ENCODE peak calls at places on chromosomes 1 and 21, in four cellular contexts. V, K, L and W are unnamed samples.

GRCh38 chr1:209266590-209267172 is 316.8 kb upstream of the CAMK1G start:
- DNase-seq in V (no peak), K (no peak), L (no peak), W (no peak)

GRCh38 chr1:244445320-244446181 is 6.2 kb downstream of the ADSS2 start:
- DNase-seq in V (no peak), K (peak; percentile 29), L (no peak), W (no peak)

GRCh38 chr1:157359309-157360020 is 192.8 kb downstream of the FCRL5 start:
- DNase-seq in V (no peak), K (no peak), L (no peak), W (no peak)

GRCh38 chr1:221419513-221420088 is 322.3 kb downstream of the DUSP10 start:
- DNase-seq in V (no peak), K (no peak), L (no peak), W (no peak)

GRCh38 chr1:50735443-50735842 is 224.6 kb downstream of the FAF1 start:
- DNase-seq in V (no peak), K (peak; percentile 46), L (no peak), W (no peak)

GRCh38 chr1:51871351-51871975 is 7.1 kb downstream of the NRDC start:
- DNase-seq in V (no peak), K (no peak), L (no peak), W (no peak)

GRCh38 chr1:110151175-110151715 is 951 bp downstream of the SLC6A17 start:
- DNase-seq in V (no peak), K (no peak), L (no peak), W (no peak)

GRCh38 chr1:245240648-245241165 is 85.9 kb downstream of the KIF26B start:
- DNase-seq in V (no peak), K (no peak), L (no peak), W (no peak)

GRCh38 chr1:17545354-17545753 is 5.9 kb downstream of the ARHGEF10L start:
- DNase-seq in V (no peak), K (no peak), L (no peak), W (no peak)

GRCh38 chr1:983736-984475 is 2.0 kb upstream of the PERM1 start:
- DNase-seq in V (peak; percentile 90), K (peak; percentile 69), L (no peak), W (peak; percentile 91)

GRCh38 chr1:110190282-110190929 is 19.7 kb upstream of the KCNC4 start:
- DNase-seq in V (no peak), K (no peak), L (no peak), W (no peak)

GRCh38 chr1:38094711-38095336 is 48.2 kb upstream of the POU3F1 start:
- DNase-seq in V (no peak), K (no peak), L (no peak), W (no peak)

GRCh38 chr1:211703812-211704566 is 28.6 kb upstream of the NEK2 start:
- DNase-seq in V (no peak), K (no peak), L (no peak), W (no peak)

GRCh38 chr1:30764396-30764795 is 6.8 kb upstream of the LAPTM5 start:
- DNase-seq in V (no peak), K (no peak), L (no peak), W (no peak)

GRCh38 chr21:35273331-35273730 is 224.2 kb upstream of the RUNX1 start:
- DNase-seq in V (no peak), K (peak; percentile 29), L (no peak), W (no peak)

GRCh38 chr1:162485236-162485635 is 12.4 kb upstream of the UHMK1 start:
- DNase-seq in V (no peak), K (no peak), L (no peak), W (no peak)

GRCh38 chr1:212138441-212138840 is 102.9 kb downstream of the DTL start:
- DNase-seq in V (no peak), K (no peak), L (no peak), W (no peak)

GRCh38 chr1:177170756-177171535 is at the start of gene BRINP2:
- DNase-seq in V (peak; percentile 23), K (no peak), L (no peak), W (no peak)

GRCh38 chr1:94068831-94069648 is 51.9 kb downstream of the ABCA4 start:
- DNase-seq in V (no peak), K (no peak), L (peak; percentile 87), W (no peak)

GRCh38 chr1:17333081-17333480 is 25.1 kb downstream of the PADI4 start:
- DNase-seq in V (no peak), K (no peak), L (no peak), W (no peak)

GRCh38 chr1:244325056-244325764 is 126.5 kb downstream of the ADSS2 start:
- DNase-seq in V (no peak), K (peak; percentile 69), L (no peak), W (no peak)

GRCh38 chr21:45051580-45052434 is 22.6 kb upstream of the ADARB1 start:
- DNase-seq in V (no peak), K (no peak), L (no peak), W (no peak)

GRCh38 chr1:32052887-32053286 is 19.9 kb upstream of the TMEM39B start:
- DNase-seq in V (no peak), K (no peak), L (no peak), W (no peak)

GRCh38 chr1:18929686-18930085 is 26.8 kb downstream of the IFFO2 start:
- DNase-seq in V (no peak), K (no peak), L (no peak), W (no peak)

DNA sequence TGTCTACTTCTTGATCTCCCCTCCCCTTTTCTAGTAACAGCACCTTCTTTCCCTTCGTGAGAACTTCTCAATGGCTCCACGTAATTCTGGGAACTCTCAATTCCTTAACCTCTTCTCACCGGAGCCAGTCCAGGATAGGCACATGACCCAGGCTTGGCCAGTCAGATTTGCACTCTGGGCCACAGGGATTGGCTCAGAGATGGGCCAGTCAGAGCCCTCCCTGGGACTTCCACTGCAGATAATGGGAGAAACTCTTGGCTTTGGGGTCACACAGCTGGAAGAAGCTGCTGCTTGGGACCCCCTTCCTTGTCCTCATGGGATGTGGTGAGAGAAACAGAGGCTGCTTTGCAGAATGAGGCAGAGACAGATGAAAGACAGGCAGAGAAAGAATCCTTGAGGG is 302.3 kb downstream of the PTPRU start:
- DNase-seq in V (no peak), K (no peak), L (no peak), W (no peak)
- TF ChIP-seq TAF1 in V (no peak), K (no peak), L (no peak), W (no peak)

DNA sequence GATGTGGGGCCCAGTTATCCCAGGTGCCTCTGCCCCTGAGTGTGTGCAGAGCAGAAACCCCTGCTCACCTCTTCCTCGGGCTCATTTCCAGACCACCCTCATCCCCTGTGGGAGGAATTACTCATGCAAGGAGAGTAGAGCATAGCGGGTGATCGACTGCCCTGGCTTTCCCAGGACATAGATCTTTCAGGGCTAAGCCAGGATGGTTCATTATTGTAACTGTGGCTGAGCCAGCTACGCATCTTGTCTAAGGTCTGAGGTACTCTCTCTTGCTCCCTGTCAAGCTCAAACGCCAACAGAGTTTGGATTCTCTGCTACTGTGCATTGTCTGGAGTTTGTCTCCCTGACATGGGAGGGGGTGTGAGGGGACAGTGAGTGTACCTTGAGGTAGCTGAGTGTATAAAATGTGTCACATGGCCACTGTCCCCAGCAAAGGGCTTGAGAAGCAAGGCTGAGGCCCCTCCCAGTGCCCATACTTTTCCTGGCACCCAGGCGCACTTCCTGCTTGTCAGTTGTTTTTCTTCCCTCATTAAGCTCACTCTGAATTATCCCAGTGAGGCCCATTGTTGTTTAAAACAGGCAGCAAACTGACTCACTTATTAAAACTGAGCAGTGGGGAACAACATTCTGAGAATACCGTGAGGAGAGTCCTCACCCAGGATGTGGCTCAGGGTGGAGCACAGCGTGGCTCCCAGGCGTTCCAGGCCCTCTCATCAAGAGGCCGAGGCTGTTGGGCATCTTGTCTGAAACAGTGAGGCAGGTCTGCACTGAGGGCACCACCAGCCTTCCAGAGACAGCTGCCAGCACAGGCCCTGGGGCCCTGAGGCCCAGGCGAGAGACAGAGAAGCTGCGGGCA is 92.9 kb downstream of the LAMC2 start:
- DNase-seq in V (no peak), K (no peak), L (no peak), W (no peak)
- TF ChIP-seq TAF1 in V (no peak), K (no peak), L (no peak), W (no peak)

DNA sequence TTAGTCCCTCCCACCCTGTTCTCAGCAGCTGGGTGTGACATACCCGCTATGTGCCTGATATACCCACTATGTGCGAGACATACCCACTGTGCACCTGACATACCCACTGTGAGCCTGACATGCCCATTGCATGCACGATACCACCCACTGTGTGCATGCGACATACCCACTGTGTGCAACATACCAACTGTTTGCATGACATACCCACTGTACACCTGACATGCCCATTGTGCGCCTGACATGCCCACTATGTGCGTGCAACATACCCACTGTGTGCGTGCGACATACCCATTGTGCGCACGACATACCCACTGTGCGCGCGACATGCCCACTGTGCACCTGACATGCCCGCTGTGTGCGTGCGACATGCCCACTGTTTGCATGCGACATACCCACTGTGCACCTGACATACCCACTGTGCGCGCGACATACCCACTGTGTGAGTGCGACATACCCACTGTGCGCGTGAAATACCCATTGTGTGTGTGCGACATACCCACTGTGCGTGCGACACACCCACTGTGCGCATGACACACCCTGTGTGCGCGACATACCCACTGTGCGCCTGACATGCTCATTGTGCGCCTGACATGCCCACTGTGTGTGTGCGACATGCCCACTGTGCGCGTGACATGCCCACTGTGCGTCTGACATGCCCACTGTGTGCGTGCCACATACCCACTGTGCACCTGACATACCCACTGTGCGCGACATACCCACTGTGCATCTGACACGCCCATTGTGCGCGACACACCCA is 2.8 kb upstream of the RRP1 start:
- DNase-seq in V (no peak), K (no peak), L (no peak), W (no peak)
- TF ChIP-seq TAF1 in V (no peak), K (no peak), L (no peak), W (no peak)

GRCh38 chr1:167663002-167663772 is 33.2 kb downstream of the RCSD1 start:
- DNase-seq in V (no peak), K (peak; percentile 63), L (no peak), W (no peak)
- TF ChIP-seq TAF1 in V (no peak), K (no peak), L (no peak), W (no peak)

DNA sequence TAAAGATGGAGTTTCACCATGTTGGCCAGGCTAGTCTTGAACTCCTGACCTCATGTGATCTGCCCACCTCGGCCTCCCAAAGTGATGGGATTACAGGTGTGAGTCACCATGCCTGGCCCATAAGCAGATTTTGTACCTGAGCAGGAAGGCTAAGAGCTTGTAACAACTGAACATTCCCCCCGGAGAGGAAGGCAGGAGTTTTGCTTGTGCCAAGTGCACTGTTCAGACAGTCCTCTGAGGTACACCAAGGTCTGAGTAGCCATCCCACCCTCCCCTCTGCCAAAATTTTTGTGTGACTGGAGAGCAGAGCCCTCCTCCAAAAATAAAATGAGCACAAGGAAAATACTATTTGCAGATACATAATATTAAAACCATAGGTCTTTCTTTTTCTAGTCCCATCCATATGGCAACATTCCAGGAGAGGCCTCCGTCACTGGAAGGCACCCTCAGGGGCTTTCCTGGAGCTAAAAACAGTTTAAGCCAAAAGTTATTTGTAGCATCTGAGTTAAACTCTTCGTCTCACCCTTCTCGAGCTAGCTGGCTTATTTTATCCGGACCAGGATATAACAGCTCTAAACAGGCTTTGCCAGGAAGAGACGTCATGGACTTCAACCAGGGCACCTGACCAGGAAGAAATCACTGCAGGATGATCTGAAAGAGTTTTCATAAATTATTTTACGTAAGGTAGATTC is 27.2 kb downstream of the CAPN2 start:
- DNase-seq in V (no peak), K (no peak), L (no peak), W (no peak)
- TF ChIP-seq TAF1 in V (no peak), K (no peak), L (no peak), W (no peak)

GRCh38 chr1:180842052-180842451 is 70.6 kb upstream of the KIAA1614 start:
- DNase-seq in V (no peak), K (no peak), L (no peak), W (no peak)
- TF ChIP-seq TAF1 in V (no peak), K (no peak), L (no peak), W (no peak)

GRCh38 chr21:24781146-24781545 is 826.1 kb downstream of the MRPL39 start:
- DNase-seq in V (no peak), K (no peak), L (no peak), W (no peak)
- TF ChIP-seq TAF1 in V (no peak), K (no peak), L (no peak), W (no peak)

GRCh38 chr1:53526451-53527101 is 67.4 kb downstream of the DMRTB1 start:
- DNase-seq in V (no peak), K (no peak), L (peak; percentile 65), W (no peak)
- TF ChIP-seq TAF1 in V (no peak), K (no peak), L (no peak), W (no peak)